ENCODE peak calls at places on chromosome 19, in five cellular contexts. N, P, J, V and G are unnamed samples.

GRCh38 chr19:2567580-2567979 is 91.7 kb downstream of the GADD45B start:
- DNase-seq in P (no peak), V (peak; percentile 82), N (no peak), J (no peak), G (no peak)

GRCh38 chr19:3073159-3073563 is 10.9 kb upstream of the TLE5 start:
- DNase-seq in P (peak; percentile 52), J (peak; percentile 68), N (no peak), V (no peak), G (peak; percentile 72)

GRCh38 chr19:9934132-9934950 is 2.0 kb downstream of the OLFM2 start:
- DNase-seq in P (peak; percentile 89), V (peak; percentile 62), N (peak; percentile 91), J (peak; percentile 69), G (peak; percentile 93)

GRCh38 chr19:35556025-35556590 is 7.3 kb downstream of the ATP4A start:
- DNase-seq in J (no peak), N (no peak), P (no peak), V (no peak), G (no peak)

GRCh38 chr19:1929051-1929742 is 11.8 kb upstream of the CSNK1G2 start:
- DNase-seq in J (peak; percentile 52), V (peak; percentile 76), P (peak; percentile 87), N (peak; percentile 91), G (peak; percentile 74)

GRCh38 chr19:3606174-3606689 is 443 bp downstream of the TBXA2R start:
- DNase-seq in N (no peak), J (no peak), P (no peak), V (no peak), G (peak; percentile 31)

GRCh38 chr19:16326401-16327130 is 1.9 kb downstream of the KLF2 start:
- DNase-seq in J (no peak), P (peak; percentile 62), V (no peak), N (no peak), G (peak; percentile 23)

GRCh38 chr19:50909240-50910070 is 1.7 kb downstream of the KLK4 start:
- DNase-seq in V (no peak), P (peak; percentile 97), J (no peak), N (peak; percentile 85), G (peak; percentile 22)

GRCh38 chr19:16338470-16339360 is 14.1 kb downstream of the KLF2 start:
- DNase-seq in N (no peak), V (peak; percentile 56), P (peak; percentile 29), J (peak; percentile 96), G (peak; percentile 98)

GRCh38 chr19:28701491-28701890 is 511.5 kb downstream of the UQCRFS1 start:
- DNase-seq in V (no peak), N (no peak), P (no peak), J (no peak), G (peak; percentile 80)

GRCh38 chr19:10143700-10144099 is 24.0 kb upstream of the EIF3G start:
- DNase-seq in N (no peak), J (no peak), P (no peak), V (no peak), G (no peak)

GRCh38 chr19:42242071-42242511 is 311 bp downstream of the GSK3A start:
- DNase-seq in V (no peak), J (no peak), P (no peak), N (no peak), G (peak; percentile 24)

GRCh38 chr19:964761-965694 is 19.1 kb upstream of the WDR18 start:
- DNase-seq in P (no peak), N (no peak), J (peak; percentile 31), V (no peak), G (no peak)

GRCh38 chr19:1956868-1957492 is 16.0 kb downstream of the CSNK1G2 start:
- DNase-seq in J (no peak), V (no peak), N (no peak), P (peak; percentile 30), G (no peak)